ENCODE peak calls at places on chromosomes 11 and 22, in ten cellular contexts. T is AG09319, W is SJSA1, Z is tibial artery, C is amygdala, F is glutamatergic neuron, R is germinal center, Q is ovary, Y is BE2C, I is endothelial cell. D is an unnamed sample.

GRCh38 chr11:83706581-83706980 is 420.4 kb upstream of the CCDC90B start:
- DNase-seq in T (no peak), Q (no peak), Y (no peak), W (no peak), R (no peak), C (no peak), I (no peak), Z (no peak), F (no peak), D (no peak)

GRCh38 chr22:28841111-28841510 is 40.7 kb upstream of the XBP1 start:
- DNase-seq in Z (no peak), Y (no peak), C (no peak), T (no peak), I (no peak), F (no peak), Q (no peak), W (no peak), R (no peak), D (no peak)

GRCh38 chr22:20531404-20532181 is 24.2 kb downstream of the MED15 start:
- DNase-seq in F (no peak), W (peak; percentile 87), C (peak; percentile 37), I (peak; percentile 36), T (no peak), Z (peak; percentile 88), Q (no peak), R (no peak), Y (peak; percentile 90), D (peak; percentile 73)

GRCh38 chr11:65047581-65048422 is 6.8 kb downstream of the SAC3D1 start:
- DNase-seq in F (no peak), R (peak; percentile 42), Z (no peak), Y (no peak), Q (peak; percentile 46), W (no peak), I (no peak), T (no peak), C (no peak), D (no peak)

GRCh38 chr22:25002241-25002985 is 49.9 kb downstream of the KIAA1671 start:
- DNase-seq in R (no peak), Q (no peak), F (no peak), Y (no peak), Z (no peak), I (no peak), W (no peak), C (no peak), T (no peak), D (no peak)

GRCh38 chr11:75406338-75406777 is 7.0 kb downstream of the RPS3 start:
- DNase-seq in Y (peak; percentile 67), W (no peak), C (no peak), I (no peak), Z (no peak), T (no peak), Q (no peak), R (no peak), F (no peak), D (no peak)

GRCh38 chr22:20143883-20144665 is 6.8 kb downstream of the CCDC188 start:
- DNase-seq in T (no peak), F (no peak), C (no peak), I (no peak), W (no peak), R (no peak), Y (no peak), Q (no peak), Z (no peak), D (no peak)

GRCh38 chr22:46320716-46321386 is 14.7 kb upstream of the TRMU start:
- DNase-seq in F (no peak), C (no peak), I (no peak), W (no peak), T (no peak), Y (no peak), Q (no peak), Z (no peak), R (no peak), D (no peak)

GRCh38 chr22:45335854-45336492 is 26.2 kb downstream of the FAM118A start:
- DNase-seq in Y (no peak), I (no peak), C (no peak), R (no peak), F (no peak), T (no peak), Z (no peak), W (no peak), Q (no peak), D (no peak)

GRCh38 chr11:110655967-110656366 is 56.3 kb downstream of the ARHGAP20 start:
- DNase-seq in F (no peak), Z (no peak), Y (no peak), R (no peak), T (no peak), W (no peak), I (no peak), Q (no peak), C (no peak), D (no peak)

GRCh38 chr11:130476200-130476921 is 27.9 kb downstream of the ADAMTS15 start:
- DNase-seq in C (no peak), I (no peak), Z (peak; percentile 64), W (peak; percentile 5), Q (peak; percentile 18), T (no peak), Y (no peak), F (no peak), R (no peak), D (no peak)

GRCh38 chr11:69912911-69913451 is 93.8 kb upstream of the FGF3 start:
- DNase-seq in F (peak; percentile 12), R (no peak), Z (peak; percentile 57), Q (no peak), I (no peak), C (no peak), W (no peak), Y (peak; percentile 35), T (no peak), D (no peak)

GRCh38 chr22:48889887-48890692 is 937.6 kb downstream of the BRD1 start:
- DNase-seq in T (no peak), I (no peak), Z (peak; percentile 48), Q (no peak), C (no peak), Y (no peak), W (no peak), R (no peak), F (no peak), D (no peak)

GRCh38 chr11:59615132-59615636 is 390 bp downstream of the OSBP start:
- DNase-seq in Q (peak; percentile 57), F (peak; percentile 30), R (no peak), Y (peak; percentile 11), W (no peak), I (no peak), T (no peak), Z (peak; percentile 71), C (peak; percentile 32), D (no peak)

GRCh38 chr11:79422866-79423265 is 18.0 kb downstream of the TENM4 start:
- DNase-seq in T (no peak), I (no peak), F (no peak), Z (no peak), C (no peak), W (no peak), R (no peak), Y (no peak), Q (no peak), D (no peak)

GRCh38 chr11:59562292-59562691 is 51.0 kb downstream of the OR4D9 start:
- DNase-seq in T (no peak), F (no peak), Q (no peak), I (no peak), R (no peak), W (no peak), Y (no peak), Z (no peak), C (no peak), D (no peak)

GRCh38 chr22:39314251-39314971 is 5.0 kb downstream of the RPL3 start:
- DNase-seq in W (no peak), I (no peak), T (no peak), Y (peak; percentile 58), F (no peak), C (no peak), Z (no peak), Q (no peak), R (no peak), D (no peak)

GRCh38 chr11:17651061-17651460 is 68.3 kb upstream of the MYOD1 start:
- DNase-seq in Q (no peak), W (no peak), T (no peak), R (no peak), F (no peak), C (no peak), Y (no peak), Z (no peak), I (no peak), D (no peak)

GRCh38 chr11:84247931-84248330 is 961.8 kb upstream of the CCDC90B start:
- DNase-seq in I (no peak), Z (no peak), R (no peak), Q (no peak), T (no peak), W (no peak), F (no peak), Y (peak; percentile 27), C (no peak), D (no peak)

GRCh38 chr11:86245369-86246292 is 1.1 kb downstream of the EED start:
- DNase-seq in W (no peak), Q (no peak), I (peak; percentile 18), R (peak; percentile 22), F (peak; percentile 30), C (no peak), Y (peak; percentile 14), T (no peak), Z (no peak), D (no peak)

D was measured in GM04503.